ENCODE peak calls at places on chromosomes 7 and 10, in seven cellular contexts. M is PC-3, Y is body of pancreas, V is breast epithelium, N is A549, I is hepatocyte, G is ovary. X is an unnamed sample.

GRCh38 chr7:101678713-101679112 is 49.6 kb upstream of the MYL10 start:
- DNase-seq in M (peak; percentile 59), Y (no peak), V (no peak), N (no peak), I (no peak), G (no peak), X (no peak)

GRCh38 chr7:47354831-47355541 is 226.9 kb downstream of the TNS3 start:
- DNase-seq in M (no peak), Y (peak; percentile 67), V (no peak), N (no peak), I (peak; percentile 77), G (no peak), X (peak; percentile 50)

GRCh38 chr7:2172311-2173183 is 60.2 kb downstream of the MAD1L1 start:
- DNase-seq in M (peak; percentile 76), Y (peak; percentile 51), V (no peak), N (no peak), I (peak; percentile 83), G (no peak), X (no peak)

GRCh38 chr7:68929712-68930395 is 668.4 kb upstream of the AUTS2 start:
- DNase-seq in M (no peak), Y (peak; percentile 2), V (no peak), N (peak; percentile 18), I (peak; percentile 8), G (no peak), X (no peak)

GRCh38 chr10:128729910-128730420 is 603.7 kb upstream of the MKI67 start:
- DNase-seq in M (no peak), Y (no peak), V (no peak), N (no peak), I (no peak), G (no peak), X (no peak)

GRCh38 chr7:99987846-99988245 is 12.0 kb upstream of the AZGP1 start:
- DNase-seq in M (no peak), Y (no peak), V (no peak), N (no peak), I (no peak), G (no peak), X (no peak)

GRCh38 chr10:78974409-78975317 is 94.1 kb upstream of the ZMIZ1 start:
- DNase-seq in M (peak; percentile 95), Y (peak; percentile 74), V (peak; percentile 61), N (peak; percentile 82), I (peak; percentile 76), G (peak; percentile 68), X (peak; percentile 73)

GRCh38 chr7:23204241-23204640 is 22.4 kb downstream of the NUP42 start:
- DNase-seq in M (no peak), Y (no peak), V (no peak), N (no peak), I (no peak), G (no peak), X (no peak)

GRCh38 chr7:149126662-149127321 is 668 bp upstream of the ZNF425 start:
- DNase-seq in M (peak; percentile 28), Y (peak; percentile 35), V (no peak), N (peak; percentile 63), I (peak; percentile 65), G (peak; percentile 71), X (no peak)

GRCh38 chr7:135774284-135774683 is 25.7 kb upstream of the FAM180A start:
- DNase-seq in M (peak; percentile 61), Y (peak; percentile 37), V (peak; percentile 45), N (peak; percentile 52), I (peak; percentile 63), G (no peak), X (no peak)

GRCh38 chr7:24356758-24357386 is 72.9 kb downstream of the NPY start:
- DNase-seq in M (no peak), Y (no peak), V (no peak), N (no peak), I (no peak), G (no peak), X (no peak)

GRCh38 chr10:132678436-132679216 is 107.3 kb downstream of the NKX6-2 start:
- DNase-seq in M (no peak), Y (no peak), V (no peak), N (no peak), I (no peak), G (peak; percentile 17), X (peak; percentile 30)

GRCh38 chr10:60048146-60048545 is 141.8 kb upstream of the CCDC6 start:
- DNase-seq in M (peak; percentile 87), Y (peak; percentile 39), V (no peak), N (no peak), I (peak; percentile 17), G (no peak), X (peak; percentile 83)

DNA sequence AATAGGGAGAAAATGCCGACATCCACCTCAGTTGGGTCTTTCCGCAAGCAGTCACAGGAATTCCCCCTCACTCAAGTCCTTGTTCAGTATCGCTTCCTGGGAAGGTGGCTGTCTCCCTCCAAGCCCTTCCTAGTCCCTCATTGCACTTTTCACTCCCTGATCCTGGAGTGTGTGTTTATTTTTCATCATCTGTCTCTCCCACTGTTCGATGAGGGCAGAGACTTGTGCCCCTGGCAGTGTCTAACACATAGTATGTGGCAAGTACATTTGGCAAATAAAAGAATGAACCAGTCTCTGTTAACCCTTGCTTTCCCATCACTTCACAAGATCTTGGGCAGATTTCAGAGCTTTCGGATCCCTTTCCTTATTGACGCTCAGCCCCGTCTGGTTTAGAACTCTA is 24.0 kb upstream of the CACUL1 start:
- DNase-seq in M (no peak), Y (no peak), V (no peak), N (no peak), I (no peak), G (no peak), X (no peak)
- H3K9me3 ChIP-seq in M (no peaks in the 10 kb centered on the region), Y (no peaks in the 10 kb centered on the region), V (no peaks in the 10 kb centered on the region), N (peaks cover 3% of the 10 kb centered on the region), I (no peaks in the 10 kb centered on the region), G (no peaks in the 10 kb centered on the region), X (no peaks in the 10 kb centered on the region)

GRCh38 chr7:158300427-158300826 is 287.2 kb downstream of the PTPRN2 start:
- DNase-seq in M (no peak), Y (no peak), V (no peak), N (no peak), I (no peak), G (no peak), X (no peak)

GRCh38 chr7:158301221-158301620 is 286.4 kb downstream of the PTPRN2 start:
- DNase-seq in M (peak; percentile 64), Y (no peak), V (no peak), N (no peak), I (no peak), G (no peak), X (no peak)

GRCh38 chr7:158299607-158300006 is 288.0 kb downstream of the PTPRN2 start:
- DNase-seq in M (no peak), Y (no peak), V (no peak), N (no peak), I (no peak), G (no peak), X (no peak)

GRCh38 chr7:158302274-158303070 is 285.2 kb downstream of the PTPRN2 start:
- DNase-seq in M (peak; percentile 51), Y (no peak), V (no peak), N (no peak), I (no peak), G (no peak), X (no peak)

GRCh38 chr7:158303121-158303520 is 284.5 kb downstream of the PTPRN2 start:
- DNase-seq in M (no peak), Y (no peak), V (no peak), N (no peak), I (no peak), G (no peak), X (no peak)
- H3K9me3 ChIP-seq in M (no peaks in the 10 kb centered on the region), Y (peaks cover 8% of the 10 kb centered on the region), V (peaks cover 9% of the 10 kb centered on the region), N (peaks cover 5% of the 10 kb centered on the region), I (peaks cover 8% of the 10 kb centered on the region), G (no peaks in the 10 kb centered on the region), X (peaks cover 10% of the 10 kb centered on the region)

DNA sequence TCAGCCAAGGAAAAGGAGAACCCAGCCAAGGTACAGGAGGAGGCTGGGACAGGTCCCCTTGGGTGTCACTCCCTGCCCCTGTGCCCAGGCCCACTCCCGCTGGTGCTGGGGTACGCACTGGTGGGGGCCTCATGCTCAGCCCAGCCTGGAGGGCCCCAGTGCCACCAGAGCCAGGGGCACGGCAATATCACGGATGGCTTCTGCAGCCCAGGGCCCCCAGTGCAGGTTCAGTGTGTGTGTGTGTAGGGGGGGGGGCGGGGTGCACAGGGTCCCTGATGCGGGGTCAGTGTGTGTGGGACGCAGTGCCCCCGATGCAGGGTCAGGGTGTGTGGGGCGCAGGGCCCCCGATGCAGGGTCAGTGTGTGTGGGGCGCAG is 23.4 kb upstream of the ZNF716 start:
- DNase-seq in M (no peak), Y (no peak), V (no peak), N (no peak), I (no peak), G (no peak), X (no peak)
- H3K9me3 ChIP-seq in M (peaks cover 1% of the 10 kb centered on the region), Y (peaks cover 10% of the 10 kb centered on the region), V (peaks cover 19% of the 10 kb centered on the region), N (no peaks in the 10 kb centered on the region), I (no peaks in the 10 kb centered on the region), G (no peaks in the 10 kb centered on the region), X (peaks cover 5% of the 10 kb centered on the region)

GRCh38 chr7:4158826-4159225 is 523.3 kb upstream of the FOXK1 start:
- DNase-seq in M (no peak), Y (no peak), V (no peak), N (no peak), I (no peak), G (no peak), X (no peak)
- H3K9me3 ChIP-seq in M (no peaks in the 10 kb centered on the region), Y (no peaks in the 10 kb centered on the region), V (no peaks in the 10 kb centered on the region), N (no peaks in the 10 kb centered on the region), I (no peaks in the 10 kb centered on the region), G (no peaks in the 10 kb centered on the region), X (no peaks in the 10 kb centered on the region)

GRCh38 chr7:64729089-64729848 is 63.3 kb downstream of the ZNF107 start:
- DNase-seq in M (no peak), Y (no peak), V (no peak), N (no peak), I (no peak), G (no peak), X (no peak)
- H3K9me3 ChIP-seq in M (no peaks in the 10 kb centered on the region), Y (peaks cover 7% of the 10 kb centered on the region), V (peaks cover 11% of the 10 kb centered on the region), N (peaks cover 20% of the 10 kb centered on the region), I (no peaks in the 10 kb centered on the region), G (no peaks in the 10 kb centered on the region), X (peaks cover 18% of the 10 kb centered on the region)

DNA sequence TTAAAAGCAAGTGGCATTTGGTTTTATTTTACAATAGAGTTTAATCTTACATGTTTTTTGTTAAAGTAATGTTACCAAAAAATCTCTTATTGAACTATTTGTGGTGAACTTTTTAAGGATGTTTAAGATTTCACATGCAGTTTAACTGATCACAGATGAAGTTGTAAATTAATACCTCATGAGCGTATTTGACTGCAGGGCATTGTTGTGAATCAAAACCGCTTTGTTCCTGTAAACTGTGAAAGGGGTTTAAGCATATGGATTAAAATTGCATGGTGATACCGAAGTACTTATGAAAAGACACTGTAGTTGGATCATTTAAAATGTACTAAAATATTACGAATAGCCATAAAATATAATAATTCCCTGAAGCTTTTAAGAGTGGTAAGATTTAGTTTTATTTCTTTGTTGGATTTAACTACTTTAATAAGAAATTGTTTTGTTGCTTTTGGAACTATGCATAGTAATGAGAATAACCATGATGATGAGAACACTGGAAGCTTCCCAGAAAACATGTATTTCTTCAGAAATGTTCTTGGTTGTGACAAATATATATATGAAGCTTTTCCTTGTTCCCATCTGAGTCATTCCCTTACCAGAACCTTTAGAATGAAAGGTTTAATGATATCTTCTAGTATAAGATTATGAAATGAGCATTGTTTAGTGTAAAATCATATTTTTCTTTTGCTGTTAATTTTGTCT is 131.3 kb downstream of the ADK start:
- DNase-seq in M (peak; percentile 89), Y (no peak), V (no peak), N (no peak), I (no peak), G (no peak), X (no peak)
- H3K9me3 ChIP-seq in M (no peaks in the 10 kb centered on the region), Y (no peaks in the 10 kb centered on the region), V (no peaks in the 10 kb centered on the region), N (peaks cover 15% of the 10 kb centered on the region), I (peaks cover 7% of the 10 kb centered on the region), G (no peaks in the 10 kb centered on the region), X (no peaks in the 10 kb centered on the region)